ENCODE peak calls at places on chromosome 11, in four cellular contexts. N is cardiac muscle cell, H is A549, P is right atrium auricular region. J is an unnamed sample. For H3K4me1, the result is how much of the 10 kb centered on the place peaks cover.

GRCh38 chr11:110389946-110390345 is 39.8 kb upstream of the FDX1 start:
- DNase-seq in N (no peak), H (no peak), P (no peak), J (no peak)

GRCh38 chr11:2951235-2952110 is 22.3 kb upstream of the PHLDA2 start:
- DNase-seq in N (no peak), H (no peak), P (no peak), J (no peak)

GRCh38 chr11:105449100-105449734 is 160.7 kb upstream of the GRIA4 start:
- DNase-seq in N (no peak), H (no peak), P (no peak), J (no peak)

GRCh38 chr11:34243620-34244493 is 114.0 kb downstream of the ABTB2 start:
- DNase-seq in N (peak), H (peak), P (no peak), J (no peak)

GRCh38 chr11:3808846-3809623 is 675 bp downstream of the PGAP2 start:
- DNase-seq in N (peak), H (peak), P (no peak), J (peak)

GRCh38 chr11:76148207-76148606 is 58.1 kb downstream of the WNT11 start:
- DNase-seq in N (no peak), H (no peak), P (no peak), J (no peak)

GRCh38 chr11:85809881-85810280 is 1.1 kb downstream of the SYTL2 start:
- DNase-seq in N (peak), H (no peak), P (no peak), J (no peak)

GRCh38 chr11:76655466-76656086 is 15.0 kb downstream of the LRRC32 start:
- DNase-seq in N (no peak), H (no peak), P (no peak), J (no peak)

GRCh38 chr11:11709447-11710239 is 87.8 kb upstream of the GALNT18 start:
- DNase-seq in N (no peak), H (no peak), P (no peak), J (no peak)

GRCh38 chr11:61962213-61963015 is 5.0 kb downstream of the FTH1 start:
- DNase-seq in N (no peak), H (peak), P (peak), J (no peak)

GRCh38 chr11:126024143-126024542 is 38.5 kb downstream of the CDON start:
- DNase-seq in N (no peak), H (no peak), P (no peak), J (no peak)

GRCh38 chr11:84384637-84385227 is 1098.6 kb upstream of the CCDC90B start:
- DNase-seq in N (peak), H (peak), P (peak), J (peak)

GRCh38 chr11:67082071-67082791 is 25.6 kb downstream of the RHOD start:
- DNase-seq in N (peak), H (no peak), P (no peak), J (no peak)

GRCh38 chr11:70070736-70071135 is 7.4 kb upstream of the ANO1 start:
- DNase-seq in N (no peak), H (no peak), P (no peak), J (no peak)

GRCh38 chr11:122422707-122423106 is 232.8 kb upstream of the UBASH3B start:
- DNase-seq in N (no peak), H (no peak), P (no peak), J (no peak)

GRCh38 chr11:35151896-35152295 is 12.9 kb downstream of the CD44 start:
- DNase-seq in N (no peak), H (no peak), P (no peak), J (no peak)

GRCh38 chr11:91308069-91308468 is 916.5 kb upstream of the FAT3 start:
- DNase-seq in N (peak), H (no peak), P (no peak), J (no peak)

GRCh38 chr11:123186291-123186690 is 8.8 kb downstream of the CLMP start:
- DNase-seq in N (no peak), H (no peak), P (no peak), J (no peak)

GRCh38 chr11:128021304-128022006 is 565.9 kb downstream of the ETS1 start:
- DNase-seq in N (peak), H (no peak), P (no peak), J (no peak)

GRCh38 chr11:6022954-6023353 is 7.6 kb downstream of the OR56A1 start:
- DNase-seq in N (peak), H (peak), P (no peak), J (peak)

GRCh38 chr11:3675971-3676370 is 4.8 kb upstream of the CHRNA10 start:
- DNase-seq in N (no peak), H (no peak), P (no peak), J (no peak)

DNA sequence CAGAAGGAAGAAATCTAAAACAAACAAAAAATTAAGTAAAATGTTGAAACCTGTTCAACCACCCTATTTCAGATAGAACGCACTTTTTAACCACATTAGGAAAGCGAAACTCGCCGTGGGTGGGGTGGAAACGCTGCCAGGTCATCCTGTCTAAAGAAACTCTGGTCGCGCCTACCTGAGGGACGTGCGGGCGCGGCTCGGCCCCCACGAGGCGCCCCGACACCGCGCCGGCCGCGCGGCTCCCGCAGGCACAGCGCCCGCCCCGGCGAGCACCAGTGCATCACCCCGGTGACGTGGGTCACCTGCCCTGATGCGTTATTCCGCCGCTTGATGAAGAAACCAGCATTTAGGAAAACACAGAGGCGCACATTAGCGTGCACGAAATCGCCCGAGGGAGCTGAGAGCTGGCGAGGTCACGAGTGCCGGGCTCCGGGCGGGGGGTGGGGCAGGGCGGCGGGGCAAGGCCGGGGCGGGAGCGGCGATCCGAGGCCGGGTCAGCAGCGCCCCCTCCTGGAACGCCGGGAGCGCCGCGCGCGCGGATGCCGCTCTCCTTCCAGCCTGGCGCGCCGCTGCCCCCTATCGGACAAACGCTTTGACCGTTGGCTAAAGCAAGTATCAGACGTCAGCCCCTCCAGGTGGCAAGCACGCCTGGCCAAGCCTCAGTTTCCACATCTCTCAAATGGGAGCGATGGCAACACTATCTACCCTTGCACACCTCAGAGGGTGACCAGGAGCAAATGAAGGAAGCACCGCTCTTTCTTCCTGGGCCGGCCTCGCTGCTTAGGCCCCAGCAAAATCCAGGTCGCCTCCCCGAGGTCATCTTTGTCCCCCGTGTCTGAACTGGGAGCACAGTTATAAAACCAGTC is 15.7 kb upstream of the SNX32 start:
- DNase-seq in N (peak), H (peak), P (peak), J (peak)
- H3K27ac ChIP-seq in N (peak), H (peak), P (peak), J (peak)

GRCh38 chr11:1760351-1761109 is 3.2 kb downstream of the CTSD start:
- DNase-seq in N (peak), H (no peak), P (peak), J (no peak)
- H3K4me1 ChIP-seq in N (under half), H (under half), P (under half), J (half or more)

DNA sequence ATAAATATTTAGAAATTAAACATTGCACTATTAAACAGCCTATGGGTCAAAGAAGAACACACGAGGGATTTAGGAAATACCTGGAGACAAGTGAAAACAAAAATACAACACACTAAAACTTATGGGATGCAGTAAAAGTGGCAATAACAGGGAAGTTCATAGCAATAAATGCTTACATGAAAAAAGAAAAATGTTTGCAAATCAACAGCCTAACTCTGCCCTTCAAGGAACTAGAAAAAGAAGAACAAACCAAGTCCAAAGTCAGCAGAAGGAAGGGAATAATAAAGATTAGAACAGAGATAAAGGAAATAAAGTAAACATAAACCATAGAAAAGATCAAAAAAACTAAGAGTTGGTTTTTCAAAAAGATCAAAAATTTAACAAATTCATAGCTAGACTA is 31.6 kb downstream of the NXPE2 start:
- DNase-seq in N (no peak), H (no peak), P (no peak), J (no peak)
- H3K27ac ChIP-seq in N (no peak), H (no peak), P (no peak), J (no peak)

GRCh38 chr11:47512701-47513100 is 40.2 kb downstream of the CELF1 start:
- DNase-seq in N (peak), H (no peak), P (no peak), J (no peak)

GRCh38 chr11:47511927-47512326 is 41.0 kb downstream of the CELF1 start:
- DNase-seq in N (no peak), H (no peak), P (no peak), J (no peak)

GRCh38 chr11:47508595-47509555 is 44.1 kb downstream of the CELF1 start:
- DNase-seq in N (no peak), H (no peak), P (no peak), J (peak)

GRCh38 chr11:47507868-47508594 is 44.9 kb downstream of the CELF1 start:
- DNase-seq in N (no peak), H (no peak), P (no peak), J (no peak)

DNA sequence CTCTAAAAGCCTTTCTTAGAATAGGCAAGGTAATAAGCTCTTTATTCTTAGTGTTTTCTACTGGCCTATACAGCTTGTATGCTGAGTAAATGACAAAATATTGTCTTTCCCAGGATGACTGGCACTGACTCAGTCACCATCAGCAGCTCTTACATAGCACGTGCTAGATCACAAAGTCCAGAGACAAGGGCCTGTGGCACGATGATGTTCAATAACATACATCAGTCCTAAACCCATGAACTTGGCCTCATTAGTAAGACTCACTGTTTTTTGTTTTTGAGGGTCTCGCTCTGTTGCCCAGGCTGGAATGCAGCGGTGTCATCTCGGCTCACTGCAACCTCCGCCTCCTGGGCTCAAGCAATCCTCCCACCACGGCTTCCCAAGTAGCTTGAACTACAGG is 42.7 kb downstream of the CELF1 start:
- DNase-seq in N (no peak), H (no peak), P (no peak), J (no peak)
- H3K4me1 ChIP-seq in N (under half), H (half or more), P (under half), J (half or more)

DNA sequence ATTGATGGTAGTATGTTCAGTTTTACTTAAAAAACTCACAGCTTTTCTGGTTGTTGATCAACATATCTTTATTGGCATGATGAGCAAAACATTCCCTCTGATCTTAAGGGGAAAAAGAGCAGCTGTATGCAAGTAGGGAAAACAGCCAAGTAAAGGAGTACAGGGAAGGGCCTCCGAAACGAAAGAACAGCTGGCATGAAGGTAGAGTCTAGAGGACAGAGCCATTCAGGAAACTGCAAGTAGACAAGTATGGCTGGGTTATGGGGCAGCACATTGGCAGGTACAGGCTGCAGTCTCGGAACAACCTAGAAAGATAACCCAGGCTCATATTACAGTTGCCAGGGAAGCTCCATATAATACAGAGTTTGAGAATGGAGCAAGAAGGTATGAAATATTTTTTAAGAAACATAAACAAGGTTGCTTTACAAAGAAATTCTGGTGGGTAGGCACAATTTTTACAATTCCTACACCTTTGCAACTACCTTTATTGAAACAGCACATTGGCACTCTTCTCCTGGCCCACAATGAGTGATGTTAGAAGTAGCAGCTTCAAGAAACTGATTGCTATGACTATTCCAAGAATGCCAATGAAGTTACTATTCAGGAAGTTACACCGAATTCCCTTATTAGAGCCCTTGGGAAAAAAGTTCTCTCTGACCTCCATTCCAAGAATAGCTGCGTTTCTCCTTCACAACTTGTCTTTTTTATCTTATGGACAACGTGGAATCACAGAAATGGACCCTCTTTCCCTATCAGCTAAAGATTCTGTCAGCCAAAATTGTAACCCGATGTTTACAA is 45.2 kb downstream of the LGR4 start:
- DNase-seq in N (no peak), H (no peak), P (no peak), J (no peak)
- H3K27ac ChIP-seq in N (peak), H (peak), P (peak), J (no peak)

J was measured in CD4-positive, CD25-positive, alpha-beta regulatory T cell.